ENCODE peak calls at places on chromosomes 6 and 20, in seven cellular contexts. One of them, this sample, is unnamed.

GRCh38 chr6:170111816-170112582 is 178.9 kb downstream of the DLL1 start:
- DNase-seq in stomach: peak; percentile 10
- DNase-seq in H1: peak; percentile 29
- DNase-seq in pancreas: no peak
- DNase-seq in breast epithelium: peak; percentile 22
- DNase-seq in transverse colon: no peak
- DNase-seq in effector memory CD4-positive, alpha-beta T cell: no peak
- DNase-seq in this sample: no peak

GRCh38 chr20:41786158-41786557 is 168.0 kb upstream of the CHD6 start:
- DNase-seq in transverse colon: no peak
- DNase-seq in breast epithelium: no peak
- DNase-seq in pancreas: no peak
- DNase-seq in stomach: no peak
- DNase-seq in effector memory CD4-positive, alpha-beta T cell: no peak
- DNase-seq in H1: no peak
- DNase-seq in this sample: no peak

GRCh38 chr6:17845598-17845997 is 138.9 kb upstream of the NUP153 start:
- DNase-seq in H1: no peak
- DNase-seq in pancreas: no peak
- DNase-seq in effector memory CD4-positive, alpha-beta T cell: no peak
- DNase-seq in breast epithelium: no peak
- DNase-seq in transverse colon: no peak
- DNase-seq in stomach: no peak
- DNase-seq in this sample: no peak

GRCh38 chr6:163760860-163761259 is 346.3 kb downstream of the QKI start:
- DNase-seq in transverse colon: no peak
- DNase-seq in stomach: no peak
- DNase-seq in effector memory CD4-positive, alpha-beta T cell: no peak
- DNase-seq in breast epithelium: no peak
- DNase-seq in H1: no peak
- DNase-seq in pancreas: no peak
- DNase-seq in this sample: no peak

GRCh38 chr6:24547243-24547642 is 52.5 kb downstream of the ALDH5A1 start:
- DNase-seq in transverse colon: no peak
- DNase-seq in pancreas: no peak
- DNase-seq in breast epithelium: no peak
- DNase-seq in effector memory CD4-positive, alpha-beta T cell: no peak
- DNase-seq in stomach: no peak
- DNase-seq in H1: peak; percentile 54
- DNase-seq in this sample: no peak

GRCh38 chr6:38728203-38728602 is 13.1 kb downstream of the DNAH8 start:
- DNase-seq in H1: no peak
- DNase-seq in transverse colon: no peak
- DNase-seq in pancreas: no peak
- DNase-seq in effector memory CD4-positive, alpha-beta T cell: no peak
- DNase-seq in breast epithelium: no peak
- DNase-seq in stomach: no peak
- DNase-seq in this sample: no peak

GRCh38 chr6:1913572-1913971 is 303.9 kb downstream of the FOXC1 start:
- DNase-seq in pancreas: no peak
- DNase-seq in transverse colon: no peak
- DNase-seq in stomach: no peak
- DNase-seq in breast epithelium: no peak
- DNase-seq in H1: no peak
- DNase-seq in effector memory CD4-positive, alpha-beta T cell: no peak
- DNase-seq in this sample: no peak

GRCh38 chr20:45154183-45154582 is 20.5 kb upstream of the PI3 start:
- DNase-seq in pancreas: no peak
- DNase-seq in effector memory CD4-positive, alpha-beta T cell: no peak
- DNase-seq in breast epithelium: no peak
- DNase-seq in H1: no peak
- DNase-seq in stomach: no peak
- DNase-seq in transverse colon: no peak
- DNase-seq in this sample: no peak

GRCh38 chr6:33197431-33198048 is 2.9 kb downstream of the RXRB start:
- DNase-seq in transverse colon: peak; percentile 37
- DNase-seq in stomach: peak; percentile 76
- DNase-seq in effector memory CD4-positive, alpha-beta T cell: no peak
- DNase-seq in pancreas: no peak
- DNase-seq in breast epithelium: no peak
- DNase-seq in H1: peak; percentile 70
- DNase-seq in this sample: peak; percentile 55

GRCh38 chr6:63589955-63590411 is 17.7 kb downstream of the LOC128125822 start:
- DNase-seq in H1: no peak
- DNase-seq in stomach: no peak
- DNase-seq in breast epithelium: no peak
- DNase-seq in pancreas: no peak
- DNase-seq in effector memory CD4-positive, alpha-beta T cell: no peak
- DNase-seq in transverse colon: no peak
- DNase-seq in this sample: no peak

GRCh38 chr6:39451831-39452230 is 129.3 kb upstream of the KCNK16 start:
- DNase-seq in pancreas: no peak
- DNase-seq in stomach: no peak
- DNase-seq in H1: peak; percentile 67
- DNase-seq in breast epithelium: no peak
- DNase-seq in effector memory CD4-positive, alpha-beta T cell: no peak
- DNase-seq in transverse colon: no peak
- DNase-seq in this sample: no peak

GRCh38 chr20:38178065-38178471 is 13.0 kb upstream of the TGM2 start:
- DNase-seq in pancreas: no peak
- DNase-seq in effector memory CD4-positive, alpha-beta T cell: no peak
- DNase-seq in breast epithelium: no peak
- DNase-seq in stomach: no peak
- DNase-seq in transverse colon: no peak
- DNase-seq in H1: no peak
- DNase-seq in this sample: no peak

GRCh38 chr6:153484056-153484455 is 353.0 kb upstream of the RGS17 start:
- DNase-seq in effector memory CD4-positive, alpha-beta T cell: no peak
- DNase-seq in stomach: no peak
- DNase-seq in breast epithelium: no peak
- DNase-seq in H1: no peak
- DNase-seq in transverse colon: no peak
- DNase-seq in pancreas: no peak
- DNase-seq in this sample: no peak

GRCh38 chr6:33589723-33590530 is 9.9 kb upstream of the BAK1 start:
- DNase-seq in effector memory CD4-positive, alpha-beta T cell: no peak
- DNase-seq in transverse colon: peak; percentile 84
- DNase-seq in breast epithelium: no peak
- DNase-seq in H1: peak; percentile 89
- DNase-seq in stomach: peak; percentile 78
- DNase-seq in pancreas: peak; percentile 82
- DNase-seq in this sample: no peak

GRCh38 chr20:44616604-44616964 is 34.2 kb downstream of the PKIG start:
- DNase-seq in breast epithelium: no peak
- DNase-seq in effector memory CD4-positive, alpha-beta T cell: no peak
- DNase-seq in stomach: peak; percentile 46
- DNase-seq in transverse colon: peak; percentile 41
- DNase-seq in H1: peak; percentile 59
- DNase-seq in pancreas: no peak
- DNase-seq in this sample: no peak

GRCh38 chr6:14799928-14800327 is 445.9 kb upstream of the JARID2 start:
- DNase-seq in stomach: peak; percentile 59
- DNase-seq in breast epithelium: no peak
- DNase-seq in effector memory CD4-positive, alpha-beta T cell: peak; percentile 9
- DNase-seq in pancreas: peak; percentile 75
- DNase-seq in H1: no peak
- DNase-seq in transverse colon: peak; percentile 59
- DNase-seq in this sample: no peak

GRCh38 chr6:164322533-164322932 is 908.0 kb downstream of the QKI start:
- DNase-seq in effector memory CD4-positive, alpha-beta T cell: no peak
- DNase-seq in pancreas: no peak
- DNase-seq in H1: no peak
- DNase-seq in transverse colon: no peak
- DNase-seq in breast epithelium: no peak
- DNase-seq in stomach: no peak
- DNase-seq in this sample: no peak

GRCh38 chr6:25670793-25671513 is 18.9 kb downstream of the SCGN start:
- DNase-seq in breast epithelium: no peak
- DNase-seq in transverse colon: no peak
- DNase-seq in pancreas: no peak
- DNase-seq in effector memory CD4-positive, alpha-beta T cell: no peak
- DNase-seq in H1: no peak
- DNase-seq in stomach: no peak
- DNase-seq in this sample: no peak

GRCh38 chr6:142946181-142946923 is 1.4 kb upstream of the HIVEP2 start:
- DNase-seq in effector memory CD4-positive, alpha-beta T cell: peak; percentile 93
- DNase-seq in breast epithelium: peak; percentile 98
- DNase-seq in stomach: peak; percentile 96
- DNase-seq in transverse colon: peak; percentile 97
- DNase-seq in H1: peak; percentile 94
- DNase-seq in pancreas: peak; percentile 99
- DNase-seq in this sample: peak; percentile 90

DNA sequence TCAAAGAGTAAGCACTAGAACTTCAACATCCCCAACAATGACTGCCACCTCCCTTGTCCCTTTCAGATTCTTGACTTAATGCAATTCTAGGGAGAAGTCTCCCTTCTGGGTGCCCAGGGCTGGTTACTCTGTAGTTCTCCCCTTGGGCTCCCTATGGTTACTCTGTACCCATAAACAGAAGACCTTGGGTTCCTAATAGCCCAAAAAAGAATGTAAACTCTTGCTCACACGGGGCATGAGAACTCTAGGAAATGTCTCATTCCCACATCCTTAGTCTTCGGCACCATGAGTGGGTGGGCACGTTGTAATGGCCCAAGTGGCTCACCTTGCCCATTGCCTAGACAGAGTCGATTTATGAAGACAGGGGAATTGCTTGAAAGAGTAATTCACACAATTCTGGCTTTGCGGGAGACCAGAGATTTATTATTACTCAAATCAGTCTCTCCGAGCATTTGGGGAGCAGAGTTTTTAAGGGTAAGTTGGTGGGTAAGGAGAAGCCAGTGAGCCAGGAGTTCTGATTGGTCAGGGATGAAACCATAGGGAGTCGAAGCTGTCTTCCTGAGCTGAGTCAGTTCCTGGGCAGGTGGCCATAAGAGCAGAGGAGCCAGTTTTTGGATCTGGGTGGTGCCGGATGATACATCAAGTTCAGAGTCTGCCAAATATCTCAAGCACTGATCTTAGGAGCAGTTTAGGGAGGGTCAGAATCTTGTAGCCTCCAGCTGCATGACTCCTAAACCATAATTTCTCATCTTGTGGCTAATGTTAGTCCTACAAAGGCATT is 61.2 kb upstream of the SIRPG start:
- DNase-seq in transverse colon: no peak
- DNase-seq in breast epithelium: no peak
- DNase-seq in H1: no peak
- DNase-seq in pancreas: peak; percentile 30
- DNase-seq in stomach: no peak
- DNase-seq in effector memory CD4-positive, alpha-beta T cell: no peak
- DNase-seq in this sample: no peak
- H3K27me3 ChIP-seq in transverse colon: no peaks in the 10 kb centered on the region
- H3K27me3 ChIP-seq in breast epithelium: no peaks in the 10 kb centered on the region
- H3K27me3 ChIP-seq in H1: peaks cover 23% of the 10 kb centered on the region
- H3K27me3 ChIP-seq in pancreas: no peaks in the 10 kb centered on the region
- H3K27me3 ChIP-seq in stomach: no peaks in the 10 kb centered on the region
- H3K27me3 ChIP-seq in effector memory CD4-positive, alpha-beta T cell: no peaks in the 10 kb centered on the region
- H3K27me3 ChIP-seq in this sample: no peaks in the 10 kb centered on the region

DNA sequence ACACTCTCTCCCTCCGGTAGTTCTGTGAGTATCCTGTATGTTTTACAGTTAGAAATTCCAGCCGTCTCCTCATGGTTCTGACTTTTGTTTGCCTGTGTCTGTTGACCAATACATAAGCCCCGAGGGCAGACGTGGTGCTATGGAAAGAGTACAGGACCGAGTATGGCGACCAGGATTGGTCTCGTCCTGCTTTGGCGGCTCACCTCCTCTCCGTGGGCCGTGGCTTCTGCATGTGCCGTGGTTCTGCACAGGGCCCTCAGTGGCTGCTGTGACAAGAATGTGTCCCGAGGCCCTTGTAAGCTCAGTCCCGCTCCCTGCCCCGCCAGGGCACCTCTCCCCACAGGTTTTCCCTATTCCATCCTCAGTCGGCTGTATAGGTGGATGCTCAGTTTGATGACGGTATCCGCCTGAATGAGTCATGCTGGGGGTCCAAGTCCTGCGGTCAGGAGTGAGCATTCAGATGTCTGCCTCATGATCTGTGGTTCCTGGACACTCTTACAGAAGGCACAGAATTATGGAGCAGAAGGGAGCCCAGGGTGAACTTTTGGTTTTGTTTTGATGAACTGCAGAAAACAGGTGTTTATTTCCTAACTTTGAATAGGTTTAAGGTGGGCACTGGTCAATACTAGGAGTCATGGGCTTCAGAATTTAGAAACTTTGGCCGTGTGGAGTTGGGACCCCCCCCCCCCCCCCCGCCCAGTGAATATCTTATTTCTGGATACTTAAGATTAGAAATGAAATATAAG is 1.2 kb downstream of the ARFGAP1 start:
- DNase-seq in H1: no peak
- DNase-seq in stomach: no peak
- DNase-seq in effector memory CD4-positive, alpha-beta T cell: no peak
- DNase-seq in transverse colon: no peak
- DNase-seq in pancreas: no peak
- DNase-seq in breast epithelium: no peak
- DNase-seq in this sample: no peak
- H3K4me3 ChIP-seq in H1: peak overlapping the region; percentile 95
- H3K4me3 ChIP-seq in stomach: peak overlapping the region; percentile 92
- H3K4me3 ChIP-seq in effector memory CD4-positive, alpha-beta T cell: peak overlapping the region; percentile 83
- H3K4me3 ChIP-seq in transverse colon: peak overlapping the region; percentile 93
- H3K4me3 ChIP-seq in pancreas: peak overlapping the region; percentile 88
- H3K4me3 ChIP-seq in breast epithelium: peak overlapping the region; percentile 100
- H3K4me3 ChIP-seq in this sample: peak overlapping the region; percentile 53

DNA sequence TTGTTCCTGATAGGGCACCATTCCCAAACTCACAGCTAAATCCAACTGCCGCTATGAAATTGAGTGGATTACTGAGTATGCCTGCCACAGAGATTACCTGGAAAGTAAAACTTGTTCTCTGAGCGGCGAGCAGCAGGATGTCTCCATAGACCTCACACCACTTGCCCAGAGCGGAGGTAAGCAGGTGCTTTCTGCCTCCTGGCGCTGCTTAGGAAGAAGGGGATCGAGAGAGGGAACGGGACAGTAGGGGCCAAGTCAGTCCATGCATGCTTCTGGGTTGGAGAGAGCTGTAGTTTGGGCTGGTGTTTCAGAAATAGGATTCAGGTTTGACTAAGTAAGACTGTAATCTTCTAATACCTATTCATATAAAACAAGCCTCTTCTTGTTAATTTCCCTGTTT is 63.7 kb downstream of the IGF2R start:
- DNase-seq in breast epithelium: no peak
- DNase-seq in pancreas: no peak
- DNase-seq in effector memory CD4-positive, alpha-beta T cell: no peak
- DNase-seq in H1: no peak
- DNase-seq in transverse colon: no peak
- DNase-seq in stomach: no peak
- DNase-seq in this sample: no peak
- H3K27me3 ChIP-seq in breast epithelium: no peaks in the 10 kb centered on the region
- H3K27me3 ChIP-seq in pancreas: no peaks in the 10 kb centered on the region
- H3K27me3 ChIP-seq in effector memory CD4-positive, alpha-beta T cell: no peaks in the 10 kb centered on the region
- H3K27me3 ChIP-seq in H1: no peaks in the 10 kb centered on the region
- H3K27me3 ChIP-seq in transverse colon: no peaks in the 10 kb centered on the region
- H3K27me3 ChIP-seq in stomach: no peaks in the 10 kb centered on the region
- H3K27me3 ChIP-seq in this sample: no peaks in the 10 kb centered on the region

DNA sequence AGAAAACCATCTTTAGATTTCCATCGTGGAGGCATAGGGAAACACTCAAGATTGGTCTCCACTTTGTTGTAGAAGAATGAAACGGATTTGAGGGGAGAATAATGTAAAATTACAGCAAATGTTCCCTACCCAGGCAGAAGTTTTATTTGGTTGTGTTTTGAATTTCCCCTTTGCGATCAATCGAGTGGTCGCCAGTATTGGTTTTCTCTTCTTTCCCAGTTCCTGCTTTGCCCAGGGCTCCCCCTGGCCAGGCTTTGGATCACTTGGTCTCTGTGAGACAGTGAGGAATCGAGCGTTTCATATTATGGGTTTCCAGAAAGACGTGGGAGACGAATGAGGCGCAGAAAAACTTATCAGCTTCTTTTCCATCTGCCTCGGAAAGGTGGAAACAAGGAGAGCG is 7.3 kb upstream of the TBX18 start:
- DNase-seq in pancreas: no peak
- DNase-seq in H1: no peak
- DNase-seq in stomach: no peak
- DNase-seq in transverse colon: no peak
- DNase-seq in breast epithelium: no peak
- DNase-seq in effector memory CD4-positive, alpha-beta T cell: no peak
- DNase-seq in this sample: no peak
- H3K4me3 ChIP-seq in pancreas: no peak overlapping the region
- H3K4me3 ChIP-seq in H1: no peak overlapping the region
- H3K4me3 ChIP-seq in stomach: no peak overlapping the region
- H3K4me3 ChIP-seq in transverse colon: no peak overlapping the region
- H3K4me3 ChIP-seq in breast epithelium: no peak overlapping the region
- H3K4me3 ChIP-seq in effector memory CD4-positive, alpha-beta T cell: no peak overlapping the region
- H3K4me3 ChIP-seq in this sample: no peak overlapping the region